ENCODE peak calls at places on chromosomes 4 and X, in eight cellular contexts. E is stimulated activated CD4-positive, alpha-beta T cell treated with anti-CD3 and anti-CD28 coated beads, Interleukin-4, amount 100 ng/mL, for 1 hour; A is endothelial cell; B is activated CD4-positive, alpha-beta T cell treated with anti-CD3 and anti-CD28 coated beads, Interleukin-2, amount 50 U/mL, for 1 hour; Z is H9; K is NCI-H146; J is amygdala; X is sigmoid colon. M is an unnamed sample.

GRCh38 chr4:39825741-39826231 is 127.8 kb downstream of the UBE2K start:
- DNase-seq in B (no peak), Z (no peak), K (no peak), E (no peak), X (no peak), A (no peak), J (no peak), M (no peak)

GRCh38 chr4:185470503-185471195 is 884 bp downstream of the CCDC110 start:
- DNase-seq in A (no peak), X (peak; percentile 86), B (peak; percentile 48), J (peak; percentile 64), Z (peak; percentile 55), K (peak; percentile 59), E (peak; percentile 31), M (peak; percentile 49)

GRCh38 chrX:45807572-45808425 is 607.1 kb upstream of the DIPK2B start:
- DNase-seq in Z (no peak), B (no peak), K (no peak), E (no peak), A (no peak), X (no peak), J (no peak), M (peak; percentile 47)

GRCh38 chr4:21367567-21367966 is 581.0 kb downstream of the KCNIP4 start:
- DNase-seq in A (no peak), J (no peak), K (no peak), E (no peak), Z (no peak), X (no peak), B (no peak), M (no peak)

GRCh38 chr4:77434299-77435092 is 171.1 kb upstream of the CXCL13 start:
- DNase-seq in K (no peak), A (no peak), J (no peak), E (no peak), X (no peak), B (no peak), Z (no peak), M (no peak)

GRCh38 chr4:176238157-176238608 is 30.8 kb downstream of the ASB5 start:
- DNase-seq in E (no peak), J (no peak), K (no peak), A (no peak), Z (no peak), B (no peak), X (no peak), M (no peak)

GRCh38 chr4:149964001-149964400 is 114.2 kb upstream of the DCLK2 start:
- DNase-seq in A (no peak), B (no peak), Z (no peak), E (no peak), X (no peak), K (no peak), J (no peak), M (no peak)

GRCh38 chr4:126898815-126899214 is 733.9 kb upstream of the INTU start:
- DNase-seq in A (no peak), K (no peak), B (no peak), X (no peak), Z (no peak), E (no peak), J (no peak), M (no peak)

GRCh38 chrX:74251006-74251930 is 52.7 kb upstream of the ZCCHC13 start:
- DNase-seq in Z (no peak), B (no peak), J (no peak), K (no peak), X (no peak), A (no peak), E (no peak), M (no peak)

GRCh38 chr4:65668201-65669007 is 1.9 kb downstream of the EPHA5 start:
- DNase-seq in Z (peak; percentile 39), K (no peak), E (no peak), X (peak; percentile 63), B (no peak), A (peak; percentile 9), J (no peak), M (no peak)

GRCh38 chrX:44020693-44021092 is 47.5 kb upstream of the NDP start:
- DNase-seq in K (no peak), E (no peak), J (no peak), X (no peak), A (no peak), Z (no peak), B (no peak), M (no peak)